ENCODE peak calls at places on chromosomes 2 and 18, in five cellular contexts. H, Q, N, C and U are unnamed samples.

GRCh38 chr2:2222931-2223330 is 108.1 kb downstream of the MYT1L start:
- DNase-seq in H (no peak), Q (no peak), N (no peak), C (no peak), U (no peak)

GRCh38 chr2:232927793-232928563 is 57.9 kb downstream of the SNORC start:
- DNase-seq in H (peak), Q (peak), N (no peak), C (peak), U (no peak)

GRCh38 chr2:11417946-11418585 is 47.9 kb downstream of the E2F6 start:
- DNase-seq in H (peak), Q (no peak), N (peak), C (no peak), U (peak)

GRCh38 chr2:153354406-153354805 is 124.2 kb downstream of the RPRM start:
- DNase-seq in H (no peak), Q (no peak), N (no peak), C (no peak), U (no peak)

GRCh38 chr2:215002500-215002899 is 135.9 kb downstream of the ABCA12 start:
- DNase-seq in H (peak), Q (no peak), N (peak), C (no peak), U (peak)

GRCh38 chr2:224847961-224848850 is 132.0 kb upstream of the CCDC195 start:
- DNase-seq in H (peak), Q (peak), N (no peak), C (no peak), U (no peak)

GRCh38 chr18:79900610-79901570 is 50.6 kb downstream of the SLC66A2 start:
- DNase-seq in H (no peak), Q (no peak), N (no peak), C (no peak), U (no peak)

GRCh38 chr2:15941970-15942710 is 1.8 kb downstream of the MYCN start:
- DNase-seq in H (no peak), Q (peak), N (peak), C (peak), U (peak)

GRCh38 chr2:42214669-42215068 is 45.5 kb downstream of the EML4 start:
- DNase-seq in H (no peak), Q (no peak), N (no peak), C (no peak), U (no peak)

GRCh38 chr2:106332054-106332453 is 136.2 kb downstream of the RGPD3 start:
- DNase-seq in H (no peak), Q (peak), N (no peak), C (no peak), U (no peak)

GRCh38 chr2:232997749-232998665 is 15.0 kb downstream of the NGEF start:
- DNase-seq in H (no peak), Q (no peak), N (no peak), C (no peak), U (no peak)

GRCh38 chr2:27622921-27623384 is 5.9 kb downstream of the CCDC121 start:
- DNase-seq in H (no peak), Q (no peak), N (no peak), C (no peak), U (no peak)

GRCh38 chr18:48973731-48974130 is 23.0 kb upstream of the SMAD7 start:
- DNase-seq in H (no peak), Q (no peak), N (peak), C (no peak), U (no peak)

GRCh38 chr18:73511751-73512525 is 635.7 kb downstream of the FBXO15 start:
- DNase-seq in H (no peak), Q (no peak), N (no peak), C (no peak), U (no peak)

GRCh38 chr2:126482582-126483464 is 173.1 kb upstream of the GYPC start:
- DNase-seq in H (no peak), Q (no peak), N (peak), C (no peak), U (peak)

GRCh38 chr18:25630682-25631081 is 278.7 kb upstream of the ZNF521 start:
- DNase-seq in H (no peak), Q (no peak), N (no peak), C (no peak), U (no peak)

GRCh38 chr2:215401896-215402379 is 33.9 kb downstream of the FN1 start:
- DNase-seq in H (no peak), Q (no peak), N (no peak), C (no peak), U (no peak)

GRCh38 chr2:42386684-42387083 is 25.7 kb upstream of the COX7A2L start:
- DNase-seq in H (no peak), Q (no peak), N (no peak), C (no peak), U (no peak)

GRCh38 chr2:189674374-189675112 is at the start of gene ANKAR:
- DNase-seq in H (peak), Q (no peak), N (peak), C (peak), U (peak)

GRCh38 chr2:58055027-58055786 is 8.6 kb downstream of the VRK2 start:
- DNase-seq in H (no peak), Q (peak), N (no peak), C (no peak), U (no peak)

GRCh38 chr18:49612515-49613033 is 50.7 kb downstream of the LIPG start:
- DNase-seq in H (no peak), Q (no peak), N (peak), C (no peak), U (no peak)

GRCh38 chr2:240250150-240250984 is 109.9 kb upstream of the OTOS start:
- DNase-seq in H (no peak), Q (no peak), N (no peak), C (no peak), U (no peak)

GRCh38 chr2:239470151-239470900 is 69.5 kb upstream of the HDAC4 start:
- DNase-seq in H (no peak), Q (no peak), N (no peak), C (no peak), U (no peak)

GRCh38 chr18:78612318-78612717 is 367.3 kb upstream of the SALL3 start:
- DNase-seq in H (no peak), Q (no peak), N (no peak), C (no peak), U (no peak)

GRCh38 chr2:219109468-219109867 is 48.7 kb upstream of the IHH start:
- DNase-seq in H (no peak), Q (no peak), N (peak), C (peak), U (no peak)

GRCh38 chr2:46097714-46098480 is 199.3 kb upstream of the EPAS1 start:
- DNase-seq in H (peak), Q (peak), N (no peak), C (no peak), U (no peak)

GRCh38 chr18:27713727-27714080 is 463.2 kb downstream of the CDH2 start:
- DNase-seq in H (no peak), Q (peak), N (no peak), C (no peak), U (no peak)

GRCh38 chr2:129499747-129500146 is 479.7 kb upstream of the RAB6C start:
- DNase-seq in H (no peak), Q (no peak), N (no peak), C (no peak), U (no peak)

GRCh38 chr2:178517496-178517895 is 37.2 kb downstream of the PLEKHA3 start:
- DNase-seq in H (no peak), Q (no peak), N (no peak), C (no peak), U (no peak)

GRCh38 chr2:178119181-178119922 is 7.1 kb downstream of the RBM45 start:
- DNase-seq in H (no peak), Q (no peak), N (no peak), C (no peak), U (no peak)

GRCh38 chr2:102226612-102227351 is 40.0 kb downstream of the IL1RL2 start:
- DNase-seq in H (no peak), Q (peak), N (no peak), C (no peak), U (no peak)

GRCh38 chr2:10279472-10279870 is 23.2 kb upstream of the HPCAL1 start:
- DNase-seq in H (no peak), Q (no peak), N (no peak), C (no peak), U (no peak)

GRCh38 chr2:209771474-209772292 is at the start of gene UNC80:
- DNase-seq in H (peak), Q (peak), N (peak), C (peak), U (peak)